ENCODE peak calls at places on chromosomes 5 and 9, in six cellular contexts. S, T, E, Q, Z and U are unnamed samples.

GRCh38 chr9:115642285-115642684 is 511.3 kb upstream of the PAPPA start:
- DNase-seq in S (no peak), T (no peak), E (no peak), Q (no peak), Z (no peak), U (no peak)

GRCh38 chr5:179404321-179405053 is 59.2 kb upstream of the ADAMTS2 start:
- DNase-seq in S (no peak), T (no peak), E (no peak), Q (no peak), Z (no peak), U (no peak)

GRCh38 chr9:129481824-129482511 is 138.9 kb downstream of the C9orf50 start:
- DNase-seq in S (peak; percentile 34), T (no peak), E (no peak), Q (peak; percentile 33), Z (no peak), U (no peak)

GRCh38 chr9:35303567-35303966 is 141.8 kb downstream of the UNC13B start:
- DNase-seq in S (no peak), T (no peak), E (no peak), Q (no peak), Z (no peak), U (no peak)

GRCh38 chr9:93031629-93032431 is 26.7 kb upstream of the SUSD3 start:
- DNase-seq in S (no peak), T (no peak), E (no peak), Q (no peak), Z (no peak), U (no peak)

GRCh38 chr5:177105546-177106476 is 19.1 kb downstream of the FGFR4 start:
- DNase-seq in S (no peak), T (no peak), E (no peak), Q (no peak), Z (no peak), U (no peak)

GRCh38 chr9:34623386-34624235 is 3.3 kb upstream of the DCTN3 start:
- DNase-seq in S (no peak), T (no peak), E (peak; percentile 44), Q (no peak), Z (no peak), U (no peak)

GRCh38 chr5:16899171-16899570 is 36.9 kb downstream of the MYO10 start:
- DNase-seq in S (no peak), T (no peak), E (no peak), Q (peak; percentile 40), Z (no peak), U (no peak)

GRCh38 chr9:88915916-88916315 is 75.4 kb upstream of the S1PR3 start:
- DNase-seq in S (no peak), T (no peak), E (no peak), Q (no peak), Z (no peak), U (no peak)

GRCh38 chr5:142325677-142326479 is 1.1 kb upstream of the SPRY4 start:
- DNase-seq in S (no peak), T (no peak), E (peak; percentile 58), Q (peak; percentile 92), Z (no peak), U (no peak)

GRCh38 chr5:100668511-100668910 is 133.3 kb downstream of the FAM174A start:
- DNase-seq in S (no peak), T (no peak), E (no peak), Q (no peak), Z (no peak), U (no peak)

GRCh38 chr5:158175664-158176507 is 316.9 kb upstream of the CLINT1 start:
- DNase-seq in S (peak; percentile 20), T (no peak), E (no peak), Q (peak; percentile 65), Z (no peak), U (no peak)

GRCh38 chr5:7976411-7977190 is 107.7 kb downstream of the MTRR start:
- DNase-seq in S (no peak), T (no peak), E (no peak), Q (no peak), Z (no peak), U (no peak)

GRCh38 chr5:90221947-90222346 is 187.6 kb downstream of the CETN3 start:
- DNase-seq in S (no peak), T (no peak), E (no peak), Q (peak; percentile 39), Z (no peak), U (no peak)